ENCODE peak calls at places on chromosomes 5 and 9, in four cellular contexts. B is HepG2, Q is H1, G is GM12878. W is an unnamed sample.

GRCh38 chr9:81664638-81665513 is 24.5 kb downstream of the TLE1 start:
- DNase-seq in B (no peak), Q (no peak), G (no peak), W (no peak)

GRCh38 chr9:19816769-19817168 is 27.9 kb upstream of the SLC24A2 start:
- DNase-seq in B (no peak), Q (no peak), G (no peak), W (no peak)

GRCh38 chr9:95182854-95183563 is 134.5 kb downstream of the FANCC start:
- DNase-seq in B (peak), Q (peak), G (no peak), W (peak)

GRCh38 chr5:181281984-181282316 is 21.0 kb upstream of the TRIM52 start:
- DNase-seq in B (no peak), Q (no peak), G (no peak), W (no peak)

GRCh38 chr5:172700686-172701324 is 59.7 kb downstream of the NEURL1B start:
- DNase-seq in B (no peak), Q (no peak), G (no peak), W (no peak)

GRCh38 chr9:116905131-116905724 is 218.1 kb downstream of the TRIM32 start:
- DNase-seq in B (no peak), Q (no peak), G (no peak), W (no peak)

GRCh38 chr9:21030389-21031035 is 928 bp downstream of the HACD4 start:
- DNase-seq in B (no peak), Q (no peak), G (peak), W (no peak)

GRCh38 chr5:64144429-64145215 is 21.0 kb upstream of the RNF180 start:
- DNase-seq in B (no peak), Q (no peak), G (no peak), W (no peak)

GRCh38 chr5:151949909-151950308 is 25.3 kb upstream of the GLRA1 start:
- DNase-seq in B (no peak), Q (no peak), G (no peak), W (no peak)

GRCh38 chr9:115640887-115641286 is 512.7 kb upstream of the PAPPA start:
- DNase-seq in B (no peak), Q (no peak), G (no peak), W (no peak)

GRCh38 chr9:129998491-129999122 is 44.4 kb downstream of the FNBP1 start:
- DNase-seq in B (no peak), Q (no peak), G (no peak), W (no peak)

GRCh38 chr5:180179399-180180197 is 29.4 kb downstream of the RASGEF1C start:
- DNase-seq in B (no peak), Q (no peak), G (no peak), W (no peak)

GRCh38 chr5:96968614-96969013 is 32.7 kb downstream of the LNPEP start:
- DNase-seq in B (no peak), Q (no peak), G (no peak), W (no peak)

GRCh38 chr5:52909192-52909591 is 80.0 kb upstream of the ITGA2 start:
- DNase-seq in B (no peak), Q (no peak), G (no peak), W (no peak)

GRCh38 chr9:93968451-93969327 is 13.5 kb upstream of the BARX1 start:
- DNase-seq in B (peak), Q (no peak), G (no peak), W (no peak)

GRCh38 chr9:129352157-129352870 is 174.3 kb upstream of the IER5L start:
- DNase-seq in B (no peak), Q (peak), G (no peak), W (no peak)

GRCh38 chr5:37871023-37871815 is 31.4 kb upstream of the GDNF start:
- DNase-seq in B (no peak), Q (no peak), G (no peak), W (no peak)

GRCh38 chr5:108216890-108217289 is 165.0 kb downstream of the FBXL17 start:
- DNase-seq in B (peak), Q (no peak), G (no peak), W (no peak)

GRCh38 chr5:44665101-44665701 is 143.5 kb upstream of the MRPS30 start:
- DNase-seq in B (no peak), Q (no peak), G (no peak), W (no peak)

GRCh38 chr5:30050056-30050815 is 1143.2 kb upstream of the CDH6 start:
- DNase-seq in B (no peak), Q (no peak), G (no peak), W (no peak)

GRCh38 chr5:139267481-139267880 is 26.1 kb upstream of the MATR3 start:
- DNase-seq in B (no peak), Q (no peak), G (no peak), W (no peak)

GRCh38 chr9:99029083-99029482 is 75.8 kb upstream of the TGFBR1 start:
- DNase-seq in B (no peak), Q (no peak), G (no peak), W (no peak)

GRCh38 chr9:89602978-89603628 is 1.7 kb upstream of the GADD45G start:
- DNase-seq in B (peak), Q (peak), G (peak), W (peak)

GRCh38 chr5:33725846-33726245 is 165.9 kb downstream of the ADAMTS12 start:
- DNase-seq in B (no peak), Q (no peak), G (no peak), W (no peak)

GRCh38 chr9:78806492-78807160 is 509.7 kb downstream of the PSAT1 start:
- DNase-seq in B (no peak), Q (no peak), G (no peak), W (no peak)

GRCh38 chr5:33370135-33370472 is 70.7 kb upstream of the TARS1 start:
- DNase-seq in B (no peak), Q (no peak), G (no peak), W (no peak)

GRCh38 chr5:141692919-141693848 is 11.2 kb upstream of the ARAP3 start:
- DNase-seq in B (no peak), Q (no peak), G (no peak), W (no peak)

GRCh38 chr9:91753711-91754110 is 196.3 kb downstream of the ROR2 start:
- DNase-seq in B (no peak), Q (no peak), G (no peak), W (no peak)

GRCh38 chr5:152723482-152723881 is 318.4 kb upstream of the NMUR2 start:
- DNase-seq in B (no peak), Q (no peak), G (no peak), W (no peak)

GRCh38 chr5:79021753-79022152 is 36.6 kb upstream of the ARSB start:
- DNase-seq in B (no peak), Q (no peak), G (no peak), W (no peak)

DNA sequence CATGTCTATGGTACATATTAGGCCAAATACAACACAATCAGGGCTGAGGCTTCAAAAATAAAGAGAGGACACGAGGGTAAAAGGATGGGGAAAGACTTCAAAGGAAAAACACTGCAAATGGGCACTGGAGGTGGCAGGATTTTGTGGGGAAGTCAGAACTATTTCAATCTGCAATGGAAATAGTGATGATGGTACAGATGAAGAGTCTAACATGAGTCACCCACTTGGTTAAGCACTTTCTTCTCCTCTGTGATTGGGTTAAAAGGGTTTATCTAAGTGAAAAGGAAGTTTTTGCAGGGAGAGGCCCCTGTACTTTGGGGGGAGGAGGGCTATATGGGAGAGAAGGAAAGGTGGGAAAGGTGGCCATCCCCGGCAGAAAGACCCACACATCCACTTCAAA is 4.5 kb upstream of the SH3GL2 start:
- DNase-seq in B (no peak), Q (no peak), G (no peak), W (no peak)
- H3K4me3 ChIP-seq in B (no peak), Q (no peak), G (no peak), W (no peak)

DNA sequence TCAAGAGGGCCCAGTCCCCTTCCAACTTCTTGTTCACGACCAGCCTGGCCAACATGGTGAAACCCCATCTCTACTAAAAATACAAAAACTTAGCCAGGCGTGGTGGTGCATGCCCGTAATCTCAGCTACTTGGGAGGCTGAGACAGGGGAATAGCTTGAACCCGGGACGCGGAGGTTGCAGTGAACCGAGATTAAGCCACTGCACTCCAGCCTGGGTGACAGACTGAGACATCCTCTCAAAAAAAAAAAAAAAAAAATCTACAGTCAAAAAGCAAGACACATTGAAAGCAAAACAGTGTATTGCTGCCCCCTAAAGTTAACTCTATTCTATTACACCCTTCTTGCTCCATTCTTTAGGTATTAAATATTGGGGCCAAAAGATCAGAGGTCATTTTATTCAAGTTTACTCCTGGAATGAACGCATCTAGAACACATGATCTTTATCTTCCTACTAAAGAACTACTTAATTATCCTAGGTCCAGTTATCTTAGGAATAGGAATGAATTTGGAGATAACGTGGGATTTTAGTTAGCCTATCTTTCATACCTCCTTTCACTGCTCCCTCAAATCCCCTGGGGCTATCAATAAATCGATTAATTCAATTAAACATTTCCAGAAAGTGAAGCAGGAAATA is 2.4 kb downstream of the ATG12 start:
- DNase-seq in B (peak), Q (no peak), G (no peak), W (no peak)
- TF ChIP-seq SUZ12 in B (no peak), Q (no peak), G (no peak), W (no peak)

DNA sequence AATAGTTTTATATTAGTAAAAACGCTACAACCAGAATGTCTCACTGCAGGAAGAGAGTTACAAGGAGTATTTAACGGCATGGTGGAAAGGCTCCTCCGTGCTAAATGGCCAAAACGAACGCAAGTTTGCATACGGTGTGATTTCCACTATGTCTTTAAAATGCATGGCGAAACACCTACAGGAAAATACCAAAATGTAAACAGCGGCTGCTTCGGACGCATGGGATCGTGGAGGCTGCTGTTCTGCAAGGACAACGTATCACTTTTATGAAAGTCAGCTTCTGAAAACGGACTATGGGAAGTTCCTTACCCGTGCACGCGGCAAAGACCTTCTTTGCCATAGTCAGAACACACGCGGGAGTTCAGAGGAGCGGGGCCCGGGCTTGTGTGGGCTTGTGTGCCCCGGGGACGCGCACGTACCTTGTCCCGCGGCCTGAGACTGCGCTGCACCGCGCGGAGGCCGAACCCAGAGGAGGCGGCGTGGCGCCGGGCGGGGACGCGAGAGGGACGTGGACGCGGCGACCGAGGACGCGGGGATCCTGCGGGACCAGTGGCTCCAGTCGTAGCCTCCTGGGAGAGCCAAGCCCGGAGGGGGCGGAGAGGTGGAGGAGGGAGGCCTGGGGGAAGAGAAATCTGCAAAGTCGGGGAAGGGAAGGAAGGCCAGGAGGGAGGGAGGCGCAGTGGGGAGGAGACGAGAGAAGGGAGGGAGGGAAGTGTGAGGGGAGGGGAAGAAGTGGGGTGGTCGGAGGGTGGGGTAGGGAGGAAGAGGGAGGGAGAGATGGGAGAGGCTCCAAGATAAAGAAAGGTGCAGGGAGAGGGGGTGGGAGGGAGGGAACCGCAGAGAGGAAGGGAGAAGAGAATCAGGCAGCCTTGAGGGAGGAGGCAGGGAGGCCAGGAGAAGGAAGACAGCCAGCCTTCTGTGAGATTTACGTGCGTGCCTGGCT is at the start of gene CMBL:
- DNase-seq in B (peak), Q (no peak), G (no peak), W (peak)
- H3K4me3 ChIP-seq in B (peak), Q (peak), G (peak), W (peak)

GRCh38 chr5:132383984-132384383 is 14.5 kb downstream of the SLC22A5 start:
- DNase-seq in B (no peak), Q (no peak), G (no peak), W (no peak)

GRCh38 chr5:132384506-132384905 is 15.0 kb downstream of the SLC22A5 start:
- DNase-seq in B (no peak), Q (no peak), G (no peak), W (no peak)

GRCh38 chr5:132386644-132387286 is 17.3 kb downstream of the SLC22A5 start:
- DNase-seq in B (peak), Q (no peak), G (peak), W (no peak)

GRCh38 chr5:132387649-132388117 is 18.2 kb downstream of the SLC22A5 start:
- DNase-seq in B (no peak), Q (no peak), G (no peak), W (no peak)

DNA sequence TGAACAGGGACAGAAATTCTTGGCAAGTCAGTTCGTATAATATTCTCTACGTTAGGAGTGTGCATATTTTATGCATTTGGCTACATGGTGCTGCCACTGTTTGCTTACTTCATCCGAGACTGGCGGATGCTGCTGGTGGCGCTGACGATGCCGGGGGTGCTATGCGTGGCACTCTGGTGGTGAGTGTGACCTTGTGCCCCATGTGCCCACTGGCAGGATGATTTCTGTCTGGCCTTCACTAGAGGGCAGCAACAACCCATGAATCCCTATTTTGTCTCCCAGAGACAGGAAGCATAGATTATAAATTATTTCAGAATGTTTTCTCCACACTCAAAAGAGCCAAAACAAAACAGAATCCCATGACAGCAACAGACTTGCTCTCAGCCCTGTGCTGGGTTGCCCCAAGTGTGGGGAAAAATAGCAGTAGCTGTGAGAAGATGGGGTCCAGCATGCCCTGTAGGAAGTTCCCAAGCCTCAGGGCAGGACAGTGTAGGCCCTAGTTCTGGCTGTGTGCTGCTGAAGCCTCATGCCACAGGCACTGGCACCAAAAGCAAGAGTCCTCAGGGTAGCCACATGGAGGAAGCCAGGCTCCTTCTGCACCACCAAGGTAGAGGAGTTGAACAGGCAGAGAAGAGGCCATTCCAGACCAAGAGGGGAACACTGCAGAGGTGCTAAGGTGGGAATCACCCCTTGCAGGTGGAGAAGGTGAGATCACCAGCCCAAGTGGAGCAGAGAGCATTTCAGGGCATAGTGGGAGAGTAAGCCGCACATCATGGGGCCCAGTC is 16.0 kb downstream of the SLC22A5 start:
- DNase-seq in B (peak), Q (no peak), G (peak), W (no peak)
- TF ChIP-seq SUZ12 in B (no peak), Q (no peak), G (no peak), W (no peak)

DNA sequence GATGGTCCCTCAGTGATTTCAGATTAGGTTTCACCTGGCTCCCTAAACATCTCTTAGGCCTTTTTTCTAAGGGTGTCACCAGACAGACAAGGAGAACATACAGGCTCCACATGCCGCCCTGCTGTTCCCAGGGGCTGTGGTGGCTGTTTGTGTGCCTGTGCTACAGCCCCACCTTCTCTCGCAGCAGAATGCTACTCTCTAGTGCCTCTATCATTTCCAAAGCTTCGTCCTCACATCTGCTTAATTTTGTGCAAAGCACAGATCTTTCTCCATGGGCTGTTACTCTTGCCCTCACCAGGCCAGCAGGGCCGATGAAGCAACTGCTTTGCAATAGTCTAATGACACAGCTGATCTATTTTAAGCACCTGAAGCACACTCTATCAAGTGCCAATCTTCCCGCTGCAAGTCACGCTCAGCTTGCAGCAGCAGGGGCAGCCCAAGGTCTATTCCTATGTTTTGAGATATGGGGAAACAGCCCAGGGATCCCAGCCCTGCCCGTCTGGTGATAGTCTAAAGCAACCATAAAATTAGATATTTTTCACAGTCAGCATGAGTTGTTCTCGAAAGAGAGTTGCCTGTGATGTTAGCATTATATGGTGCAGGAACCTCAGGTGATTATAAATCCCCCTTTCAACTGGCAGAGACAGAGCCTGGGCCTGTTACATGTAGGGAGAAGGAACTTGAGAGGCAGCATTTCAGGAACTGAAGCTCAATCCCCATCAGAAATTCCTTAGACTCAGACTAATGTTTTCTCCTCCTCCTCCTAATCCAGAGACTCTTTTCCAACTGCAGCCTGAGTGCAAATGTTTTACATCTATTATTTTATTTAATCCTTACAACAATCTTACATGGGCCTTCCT is 12.7 kb downstream of the ABLIM3 start:
- DNase-seq in B (peak), Q (no peak), G (no peak), W (no peak)
- H3K4me3 ChIP-seq in B (no peak), Q (no peak), G (no peak), W (no peak)

GRCh38 chr9:97571664-97572063 is 61.5 kb downstream of the TSTD2 start:
- DNase-seq in B (no peak), Q (no peak), G (no peak), W (no peak)

GRCh38 chr9:97572892-97573365 is 60.2 kb downstream of the TSTD2 start:
- DNase-seq in B (no peak), Q (no peak), G (no peak), W (no peak)

GRCh38 chr9:97568461-97569275 is 64.5 kb downstream of the TSTD2 start:
- DNase-seq in B (no peak), Q (no peak), G (no peak), W (no peak)

GRCh38 chr9:97572196-97572891 is 60.8 kb downstream of the TSTD2 start:
- DNase-seq in B (no peak), Q (no peak), G (no peak), W (no peak)

DNA sequence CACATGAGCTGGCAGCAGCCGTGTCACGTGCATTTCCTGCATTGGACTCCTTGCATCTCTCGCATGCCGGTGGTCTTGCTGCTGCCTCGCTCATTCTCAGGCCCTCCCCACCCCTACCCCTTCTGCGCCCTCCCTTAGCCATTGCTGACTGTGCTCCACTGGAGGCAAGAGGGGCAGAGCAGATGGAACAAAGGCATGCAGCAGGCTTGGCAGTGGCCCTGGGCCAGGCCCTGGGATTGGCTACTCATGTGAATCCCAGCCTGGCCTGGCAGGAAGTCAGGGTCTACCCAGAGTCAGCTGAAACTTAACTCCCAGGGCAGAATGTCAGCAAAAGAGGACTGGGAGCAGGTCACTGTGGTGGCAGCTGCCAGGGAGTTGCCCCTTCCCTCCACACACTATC is 62.3 kb downstream of the TSTD2 start:
- DNase-seq in B (no peak), Q (no peak), G (no peak), W (no peak)
- TF ChIP-seq SUZ12 in B (no peak), Q (no peak), G (no peak), W (no peak)

DNA sequence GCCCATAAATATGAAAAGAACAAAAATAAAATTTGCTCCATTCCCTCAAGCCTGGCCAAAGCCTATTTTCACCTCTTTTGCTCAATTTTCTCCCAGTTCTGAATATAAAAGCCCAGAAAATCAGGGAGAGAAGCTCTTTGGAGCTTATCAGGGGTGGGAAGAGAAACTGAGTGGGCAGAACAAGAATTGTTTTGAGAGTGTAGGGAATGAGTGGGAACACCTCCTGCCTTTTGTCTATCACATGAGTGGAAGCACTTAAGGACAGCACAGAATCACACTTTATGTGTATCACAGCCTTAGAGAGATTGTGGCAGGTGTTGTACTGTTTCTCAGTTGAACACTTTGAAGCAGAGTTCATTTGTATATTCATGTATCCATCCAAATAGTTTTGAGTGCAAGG is 139.2 kb upstream of the HMHB1 start:
- DNase-seq in B (no peak), Q (no peak), G (no peak), W (no peak)
- H3K4me3 ChIP-seq in B (no peak), Q (no peak), G (no peak), W (no peak)